ENCODE peak calls at places on chromosomes 12 and 14, in four cellular contexts. W is CD4-positive, alpha-beta memory T cell; Y is CD4-positive, CD25-positive, alpha-beta regulatory T cell; Q is esophagus squamous epithelium. X is an unnamed sample.

GRCh38 chr12:4273651-4274395 is at the start of gene CCND2:
- DNase-seq in Q (no peak), W (peak; percentile 85), Y (peak; percentile 71), X (no peak)

GRCh38 chr12:2374092-2374740 is 321.4 kb downstream of the CACNA1C start:
- DNase-seq in Q (no peak), Y (no peak), W (no peak), X (no peak)

GRCh38 chr12:52807544-52808470 is 6.1 kb downstream of the KRT4 start:
- DNase-seq in W (no peak), Q (no peak), Y (no peak), X (no peak)

GRCh38 chr14:36647827-36648753 is 13.6 kb upstream of the PAX9 start:
- DNase-seq in Y (no peak), Q (no peak), W (no peak), X (no peak)

GRCh38 chr14:35482994-35483515 is 50.9 kb upstream of the INSM2 start:
- DNase-seq in W (no peak), Q (no peak), Y (no peak), X (no peak)

GRCh38 chr12:119803391-119803791 is 73.7 kb downstream of the CIT start:
- DNase-seq in Y (no peak), Q (no peak), W (no peak), X (no peak)

GRCh38 chr12:100554608-100555077 is 18.8 kb upstream of the GAS2L3 start:
- DNase-seq in W (no peak), Q (no peak), Y (no peak), X (peak; percentile 59)

GRCh38 chr12:3520711-3521110 is 29.7 kb downstream of the PRMT8 start:
- DNase-seq in Q (no peak), Y (no peak), W (no peak), X (no peak)

GRCh38 chr12:104177663-104178501 is 37.7 kb upstream of the TXNRD1 start:
- DNase-seq in Y (no peak), Q (no peak), W (no peak), X (peak; percentile 92)

GRCh38 chr12:11794751-11795150 is 145.3 kb downstream of the ETV6 start:
- DNase-seq in Q (no peak), W (no peak), Y (no peak), X (no peak)

GRCh38 chr12:58922849-58923248 is 2.5 kb upstream of the LRIG3 start:
- DNase-seq in Y (no peak), W (no peak), Q (no peak), X (no peak)

GRCh38 chr12:63445266-63445665 is 223.0 kb downstream of the DPY19L2 start:
- DNase-seq in Y (no peak), Q (no peak), W (no peak), X (peak; percentile 9)

GRCh38 chr12:13947237-13947945 is 34.0 kb downstream of the GRIN2B start:
- DNase-seq in Y (no peak), W (no peak), Q (no peak), X (peak; percentile 92)

GRCh38 chr14:36604757-36605505 is 22.5 kb upstream of the NKX2-8 start:
- DNase-seq in Y (no peak), Q (no peak), W (no peak), X (peak; percentile 23)

GRCh38 chr14:21041676-21042433 is at the start of gene RNASE7:
- DNase-seq in Y (no peak), W (no peak), Q (no peak), X (no peak)

GRCh38 chr14:55254581-55254980 is 16.6 kb upstream of the FBXO34 start:
- DNase-seq in W (no peak), Q (no peak), Y (no peak), X (no peak)

GRCh38 chr12:80580254-80580653 is 127.2 kb upstream of the MYF6 start:
- DNase-seq in W (no peak), Q (no peak), Y (no peak), X (peak; percentile 76)

GRCh38 chr12:111413442-111414086 is 7.8 kb downstream of the SH2B3 start:
- DNase-seq in W (no peak), Y (no peak), Q (no peak), X (no peak)

GRCh38 chr12:94701711-94702110 is 51.4 kb upstream of the TMCC3 start:
- DNase-seq in Q (no peak), W (no peak), Y (no peak), X (no peak)

GRCh38 chr14:102825307-102826095 is 48.3 kb downstream of the TRAF3 start:
- DNase-seq in W (no peak), Q (no peak), Y (no peak), X (no peak)

GRCh38 chr12:102736328-102736727 is 180.7 kb downstream of the PAH start:
- DNase-seq in Q (no peak), W (no peak), Y (no peak), X (no peak)

GRCh38 chr12:29725587-29726320 is 58.0 kb downstream of the TMTC1 start:
- DNase-seq in Q (no peak), W (no peak), Y (no peak), X (no peak)

GRCh38 chr12:98990648-98991047 is 345.6 kb downstream of the APAF1 start:
- DNase-seq in W (no peak), Q (no peak), Y (no peak), X (no peak)

GRCh38 chr12:99567072-99567471 is 80.5 kb upstream of the GARIN6 start:
- DNase-seq in W (no peak), Q (no peak), Y (no peak), X (no peak)

GRCh38 chr14:31024577-31025334 is 693 bp upstream of the AP4S1 start:
- DNase-seq in Y (no peak), W (no peak), Q (no peak), X (no peak)

DNA sequence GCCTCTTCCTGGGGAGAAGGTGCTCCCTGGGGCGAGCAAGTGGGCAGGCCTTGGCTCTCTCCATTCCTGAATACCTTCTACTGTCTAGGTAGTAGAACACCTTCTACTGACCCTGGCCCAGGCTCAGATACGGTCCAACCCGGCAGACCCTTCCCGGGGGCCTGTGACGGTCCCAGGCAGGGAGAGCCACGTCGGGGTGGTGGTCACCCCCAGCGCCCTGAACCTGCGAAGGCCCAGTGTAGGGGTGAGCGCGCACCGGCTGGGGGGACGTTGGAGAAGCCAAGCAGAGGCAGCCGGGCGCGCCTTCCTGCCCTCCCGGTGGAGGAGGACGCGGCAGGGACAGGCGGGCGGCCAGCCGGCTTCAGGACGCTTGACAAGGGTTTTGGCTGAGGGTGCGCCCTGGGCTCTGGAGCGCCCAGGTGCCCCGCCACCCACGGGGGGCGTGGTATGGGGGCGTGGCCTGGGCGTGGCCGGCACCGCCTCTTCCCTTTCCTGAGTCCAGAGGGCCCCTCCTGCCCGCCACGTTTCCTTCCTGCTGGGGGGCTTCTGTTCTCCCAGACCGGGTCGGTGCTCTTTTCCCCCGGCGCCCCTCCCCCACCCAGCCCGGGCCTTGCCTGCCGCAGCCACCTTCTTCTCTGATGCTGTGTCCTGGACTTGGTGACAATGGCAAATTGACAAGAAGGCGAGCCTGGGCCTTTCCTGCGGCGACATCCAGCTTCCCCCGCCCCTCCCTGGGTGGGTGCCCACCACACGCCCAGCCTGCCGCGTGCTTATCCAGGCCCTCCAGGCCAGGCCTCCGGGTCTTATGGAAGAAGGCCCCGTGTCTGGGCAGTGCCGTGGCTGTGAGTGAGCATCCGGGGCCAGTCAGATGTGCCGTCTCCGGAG is 24.5 kb upstream of the PPP1R13B start:
- DNase-seq in Y (peak; percentile 69), Q (no peak), W (peak; percentile 59), X (no peak)
- H3K4me3 ChIP-seq in Y (peak overlapping the region; percentile 50), Q (peak overlapping the region; percentile 50), W (peak overlapping the region; percentile 56), X (peak overlapping the region; percentile 20)

GRCh38 chr12:69602954-69603353 is 7.8 kb downstream of the LRRC10 start:
- DNase-seq in Y (no peak), Q (no peak), W (no peak), X (no peak)
- H3K36me3 ChIP-seq in Y (peaks cover 48% of the 10 kb centered on the region), Q (peaks cover 4% of the 10 kb centered on the region), W (peaks cover 29% of the 10 kb centered on the region), X (no peaks in the 10 kb centered on the region)

GRCh38 chr14:76786556-76786955 is 25.3 kb downstream of the VASH1 start:
- DNase-seq in W (no peak), Y (no peak), Q (no peak), X (no peak)

GRCh38 chr14:76793324-76793723 is 19.4 kb downstream of the ANGEL1 start:
- DNase-seq in Q (no peak), W (no peak), Y (no peak), X (no peak)

GRCh38 chr14:76793956-76794355 is 18.7 kb downstream of the ANGEL1 start:
- DNase-seq in W (no peak), Q (no peak), Y (no peak), X (no peak)

GRCh38 chr14:76792422-76792821 is 20.3 kb downstream of the ANGEL1 start:
- DNase-seq in Y (no peak), W (no peak), Q (no peak), X (no peak)
- H3K4me3 ChIP-seq in Y (no peak overlapping the region), W (no peak overlapping the region), Q (no peak overlapping the region), X (no peak overlapping the region)

GRCh38 chr12:66446276-66446675 is 144.0 kb downstream of the HELB start:
- DNase-seq in Y (no peak), Q (no peak), W (no peak), X (no peak)
- H3K36me3 ChIP-seq in Y (no peaks in the 10 kb centered on the region), Q (no peaks in the 10 kb centered on the region), W (no peaks in the 10 kb centered on the region), X (no peaks in the 10 kb centered on the region)

GRCh38 chr14:38040411-38040810 is 167.3 kb upstream of the SSTR1 start:
- DNase-seq in Y (no peak), W (no peak), Q (no peak), X (no peak)

GRCh38 chr14:38044710-38045109 is 163.0 kb upstream of the SSTR1 start:
- DNase-seq in W (no peak), Q (no peak), Y (no peak), X (no peak)

GRCh38 chr14:38045461-38045860 is 162.2 kb upstream of the SSTR1 start:
- DNase-seq in W (no peak), Q (no peak), Y (no peak), X (no peak)

GRCh38 chr14:38039526-38039925 is 168.2 kb upstream of the SSTR1 start:
- DNase-seq in Y (no peak), W (no peak), Q (no peak), X (no peak)

GRCh38 chr14:38042356-38042755 is 165.3 kb upstream of the SSTR1 start:
- DNase-seq in Y (no peak), W (no peak), Q (no peak), X (peak; percentile 47)
- H3K4me3 ChIP-seq in Y (no peak overlapping the region), W (no peak overlapping the region), Q (no peak overlapping the region), X (no peak overlapping the region)

GRCh38 chr12:89664441-89664840 is 44.2 kb downstream of the ATP2B1 start:
- DNase-seq in W (no peak), Q (no peak), Y (no peak), X (no peak)
- H3K36me3 ChIP-seq in W (no peaks in the 10 kb centered on the region), Q (no peaks in the 10 kb centered on the region), Y (peaks cover 2% of the 10 kb centered on the region), X (no peaks in the 10 kb centered on the region)

GRCh38 chr12:109464642-109465351 is 12.3 kb downstream of the KCTD10 start:
- DNase-seq in Q (no peak), W (no peak), Y (no peak), X (no peak)

GRCh38 chr12:109462868-109463692 is 14.0 kb downstream of the KCTD10 start:
- DNase-seq in Q (no peak), Y (no peak), W (no peak), X (peak; percentile 93)

GRCh38 chr12:109461049-109461845 is 15.9 kb downstream of the KCTD10 start:
- DNase-seq in Y (no peak), Q (no peak), W (no peak), X (no peak)

GRCh38 chr12:109461846-109462766 is 15.0 kb downstream of the KCTD10 start:
- DNase-seq in W (no peak), Q (peak; percentile 20), Y (no peak), X (peak; percentile 44)

GRCh38 chr12:109463776-109464175 is 13.3 kb downstream of the KCTD10 start:
- DNase-seq in W (no peak), Q (no peak), Y (no peak), X (no peak)
- H3K4me3 ChIP-seq in W (no peak overlapping the region), Q (no peak overlapping the region), Y (no peak overlapping the region), X (no peak overlapping the region)

GRCh38 chr12:124350491-124350890 is 55.6 kb downstream of the RFLNA start:
- DNase-seq in Y (no peak), W (no peak), Q (no peak), X (no peak)
- H3K36me3 ChIP-seq in Y (peaks cover 68% of the 10 kb centered on the region), W (peaks cover 56% of the 10 kb centered on the region), Q (peaks cover 64% of the 10 kb centered on the region), X (peaks cover 10% of the 10 kb centered on the region)

GRCh38 chr14:22556990-22557623 is 31.9 kb downstream of the DAD1 start:
- DNase-seq in W (peak; percentile 87), Q (no peak), Y (peak; percentile 78), X (no peak)
- H3K4me3 ChIP-seq in W (peak overlapping the region; percentile 80), Q (peak overlapping the region; percentile 26), Y (peak overlapping the region; percentile 72), X (no peak overlapping the region)